ENCODE peak calls at places on chromosomes 3 and 15, in eight cellular contexts. X is heart right ventricle, I is prostate gland, D is mucosa of descending colon, Y is transverse colon, S is hepatocyte, T is NT2/D1, W is uterus. U is an unnamed sample.

GRCh38 chr3:184354740-184355139 is 6.7 kb downstream of the CLCN2 start:
- DNase-seq in X (no peak), I (no peak), D (no peak), Y (no peak), S (no peak), T (no peak), W (no peak), U (no peak)

GRCh38 chr3:29406433-29406832 is 125.6 kb downstream of the RBMS3 start:
- DNase-seq in X (no peak), I (no peak), D (no peak), Y (no peak), S (no peak), T (no peak), W (no peak), U (peak; percentile 22)

GRCh38 chr3:64748244-64748894 is 60.6 kb upstream of the ADAMTS9 start:
- DNase-seq in X (no peak), I (no peak), D (no peak), Y (no peak), S (no peak), T (peak; percentile 79), W (no peak), U (no peak)

GRCh38 chr3:197516517-197516889 is 39.3 kb downstream of the BDH1 start:
- DNase-seq in X (no peak), I (no peak), D (no peak), Y (no peak), S (peak; percentile 87), T (no peak), W (no peak), U (peak; percentile 74)

GRCh38 chr3:68943753-68944500 is 11.6 kb upstream of the TAFA4 start:
- DNase-seq in X (no peak), I (no peak), D (no peak), Y (no peak), S (no peak), T (peak; percentile 22), W (no peak), U (no peak)

GRCh38 chr3:30915782-30916181 is 21.3 kb upstream of the GADL1 start:
- DNase-seq in X (no peak), I (no peak), D (no peak), Y (no peak), S (no peak), T (no peak), W (no peak), U (peak; percentile 36)

GRCh38 chr15:58203537-58203936 is 65.4 kb downstream of the AQP9 start:
- DNase-seq in X (no peak), I (no peak), D (no peak), Y (no peak), S (peak; percentile 38), T (no peak), W (no peak), U (peak; percentile 95)

GRCh38 chr15:79244876-79245275 is 37.6 kb upstream of the ANKRD34C start:
- DNase-seq in X (no peak), I (no peak), D (no peak), Y (no peak), S (no peak), T (no peak), W (no peak), U (no peak)

GRCh38 chr15:74319596-74320357 is 47.7 kb downstream of the CYP11A1 start:
- DNase-seq in X (peak; percentile 42), I (no peak), D (no peak), Y (no peak), S (no peak), T (peak; percentile 85), W (no peak), U (no peak)

GRCh38 chr3:38411591-38411990 is 42.1 kb upstream of the ACVR2B start:
- DNase-seq in X (no peak), I (no peak), D (no peak), Y (no peak), S (no peak), T (no peak), W (no peak), U (no peak)

GRCh38 chr3:148513066-148513671 is 184.5 kb upstream of the AGTR1 start:
- DNase-seq in X (no peak), I (no peak), D (no peak), Y (no peak), S (no peak), T (no peak), W (no peak), U (peak; percentile 24)

GRCh38 chr3:129118745-129119144 is 2.9 kb downstream of the RAB43 start:
- DNase-seq in X (no peak), I (no peak), D (no peak), Y (no peak), S (no peak), T (no peak), W (no peak), U (no peak)

GRCh38 chr15:95512906-95513305 is 817.6 kb upstream of the NR2F2 start:
- DNase-seq in X (no peak), I (no peak), D (no peak), Y (no peak), S (no peak), T (no peak), W (no peak), U (no peak)

DNA sequence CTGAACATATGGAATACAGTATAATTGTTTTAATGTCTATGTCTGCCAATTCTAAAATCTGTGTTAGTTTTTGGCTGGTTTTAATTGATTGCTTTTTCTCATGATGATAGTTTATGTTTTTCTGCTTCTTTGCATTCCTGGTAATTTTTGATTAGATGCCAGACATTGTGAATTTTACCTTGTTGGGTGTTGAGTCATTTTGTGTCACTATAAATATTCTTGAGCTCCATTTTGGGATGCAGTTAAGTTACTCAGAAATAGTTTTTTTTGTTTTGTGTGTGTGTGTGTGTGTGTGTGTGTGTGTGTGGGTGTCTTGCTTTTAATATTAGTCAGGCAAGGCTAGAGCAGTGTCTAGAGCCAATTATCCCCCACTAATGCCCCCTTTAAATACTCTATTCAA is 818.8 kb upstream of the NR2F2 start:
- DNase-seq in X (no peak), I (no peak), D (no peak), Y (no peak), S (no peak), T (no peak), W (no peak), U (peak; percentile 62)
- H3K9me3 ChIP-seq in X (no peaks in the 10 kb centered on the region), I (no peaks in the 10 kb centered on the region), D (no peaks in the 10 kb centered on the region), Y (no peaks in the 10 kb centered on the region), S (no peaks in the 10 kb centered on the region), T (no peaks in the 10 kb centered on the region), W (no peaks in the 10 kb centered on the region), U (no peaks in the 10 kb centered on the region)

GRCh38 chr3:45227946-45228345 is 1.9 kb upstream of the TMEM158 start:
- DNase-seq in X (no peak), I (no peak), D (no peak), Y (no peak), S (peak; percentile 30), T (no peak), W (no peak), U (no peak)

GRCh38 chr3:45224824-45225464 is 1.1 kb downstream of the TMEM158 start:
- DNase-seq in X (peak; percentile 75), I (peak; percentile 72), D (peak; percentile 82), Y (peak; percentile 74), S (peak; percentile 80), T (peak; percentile 68), W (peak; percentile 78), U (peak; percentile 69)

GRCh38 chr3:45227131-45227819 is 1.2 kb upstream of the TMEM158 start:
- DNase-seq in X (no peak), I (no peak), D (no peak), Y (no peak), S (no peak), T (no peak), W (peak; percentile 49), U (no peak)

GRCh38 chr3:45225465-45226205 is 452 bp downstream of the TMEM158 start:
- DNase-seq in X (peak; percentile 23), I (no peak), D (peak; percentile 45), Y (no peak), S (peak; percentile 61), T (no peak), W (no peak), U (peak; percentile 43)

GRCh38 chr3:45226206-45226915 is at the start of gene TMEM158:
- DNase-seq in X (peak; percentile 84), I (peak; percentile 78), D (peak; percentile 92), Y (peak; percentile 89), S (peak; percentile 90), T (no peak), W (peak; percentile 89), U (peak; percentile 66)
- H3K4me3 ChIP-seq in X (peak within 1 kb of the TSS; percentile 52), I (peak within 1 kb of the TSS; percentile 54), D (peak within 1 kb of the TSS; percentile 17), Y (peak within 1 kb of the TSS; percentile 70), S (peak within 1 kb of the TSS; percentile 36), T (peak within 1 kb of the TSS; percentile 64), W (peak within 1 kb of the TSS; percentile 37), U (peak within 1 kb of the TSS; percentile 65)

GRCh38 chr3:20652249-20652648 is 466.2 kb upstream of the SGO1 start:
- DNase-seq in X (no peak), I (no peak), D (no peak), Y (no peak), S (no peak), T (no peak), W (no peak), U (no peak)

GRCh38 chr3:20648294-20648693 is 462.3 kb upstream of the SGO1 start:
- DNase-seq in X (no peak), I (no peak), D (no peak), Y (no peak), S (no peak), T (no peak), W (no peak), U (peak; percentile 92)

GRCh38 chr3:20645340-20645739 is 459.3 kb upstream of the SGO1 start:
- DNase-seq in X (no peak), I (no peak), D (no peak), Y (no peak), S (no peak), T (no peak), W (no peak), U (peak; percentile 62)

GRCh38 chr3:20646425-20646824 is 460.4 kb upstream of the SGO1 start:
- DNase-seq in X (no peak), I (no peak), D (no peak), Y (no peak), S (no peak), T (no peak), W (no peak), U (no peak)

GRCh38 chr3:20648921-20649381 is 462.9 kb upstream of the SGO1 start:
- DNase-seq in X (no peak), I (no peak), D (no peak), Y (no peak), S (no peak), T (no peak), W (no peak), U (peak; percentile 20)
- H3K9me3 ChIP-seq in X (no peaks in the 10 kb centered on the region), I (no peaks in the 10 kb centered on the region), D (peaks cover 44% of the 10 kb centered on the region), Y (peaks cover 6% of the 10 kb centered on the region), S (no peaks in the 10 kb centered on the region), T (no peaks in the 10 kb centered on the region), W (no peaks in the 10 kb centered on the region), U (no peaks in the 10 kb centered on the region)

GRCh38 chr3:14431556-14431927 is 29.1 kb downstream of the SLC6A6 start:
- DNase-seq in X (no peak), I (no peak), D (no peak), Y (peak; percentile 34), S (no peak), T (no peak), W (no peak), U (no peak)
- H3K4me3 ChIP-seq in X (no peak overlapping the region), I (no peak overlapping the region), D (no peak overlapping the region), Y (no peak overlapping the region), S (no peak overlapping the region), T (no peak overlapping the region), W (no peak overlapping the region), U (no peak overlapping the region)

U was measured in fibroblast of lung.